ENCODE peak calls at places on chromosomes 1 and 21, in ten cellular contexts. C, N, W, D, J, Y, T, O, F and E are unnamed samples.

GRCh38 chr1:9388628-9389184 is 96.0 kb downstream of the SPSB1 start:
- DNase-seq in C (no peak), N (no peak), W (no peak), D (no peak), J (no peak), Y (no peak), T (no peak), O (peak; percentile 56), F (no peak), E (no peak)

GRCh38 chr1:12629521-12629956 is 11.5 kb upstream of the DHRS3 start:
- DNase-seq in C (no peak), N (no peak), W (no peak), D (no peak), J (no peak), Y (no peak), T (no peak), O (no peak), F (no peak), E (no peak)

GRCh38 chr1:208888376-208888775 is 644.2 kb upstream of the PLXNA2 start:
- DNase-seq in C (no peak), N (no peak), W (no peak), D (no peak), J (no peak), Y (no peak), T (no peak), O (peak; percentile 9), F (no peak), E (no peak)

GRCh38 chr1:162562452-162562828 is 918 bp downstream of the UAP1 start:
- DNase-seq in C (no peak), N (no peak), W (no peak), D (no peak), J (no peak), Y (no peak), T (no peak), O (peak; percentile 73), F (no peak), E (no peak)

GRCh38 chr1:224700915-224701531 is 84.9 kb downstream of the CNIH3 start:
- DNase-seq in C (no peak), N (peak; percentile 14), W (no peak), D (no peak), J (no peak), Y (no peak), T (no peak), O (no peak), F (no peak), E (no peak)

GRCh38 chr1:230230948-230231738 is 164.1 kb downstream of the GALNT2 start:
- DNase-seq in C (no peak), N (no peak), W (no peak), D (no peak), J (no peak), Y (no peak), T (no peak), O (no peak), F (no peak), E (no peak)

GRCh38 chr1:213484333-213484732 is 433.3 kb downstream of the RPS6KC1 start:
- DNase-seq in C (no peak), N (no peak), W (no peak), D (no peak), J (no peak), Y (no peak), T (no peak), O (no peak), F (no peak), E (no peak)

GRCh38 chr1:54069792-54070548 is 16.6 kb downstream of the TCEANC2 start:
- DNase-seq in C (no peak), N (no peak), W (no peak), D (no peak), J (no peak), Y (no peak), T (no peak), O (peak; percentile 52), F (no peak), E (no peak)

GRCh38 chr21:34812510-34813265 is 143.9 kb downstream of the CLIC6 start:
- DNase-seq in C (no peak), N (no peak), W (no peak), D (no peak), J (no peak), Y (no peak), T (no peak), O (peak; percentile 96), F (no peak), E (no peak)

GRCh38 chr1:229102741-229103480 is 168.0 kb upstream of the RAB4A start:
- DNase-seq in C (no peak), N (no peak), W (no peak), D (no peak), J (no peak), Y (no peak), T (no peak), O (no peak), F (no peak), E (no peak)

GRCh38 chr1:110633646-110634030 is 27.5 kb upstream of the KCNA2 start:
- DNase-seq in C (no peak), N (no peak), W (no peak), D (no peak), J (no peak), Y (no peak), T (no peak), O (no peak), F (no peak), E (no peak)

GRCh38 chr1:110631836-110632620 is 25.9 kb upstream of the KCNA2 start:
- DNase-seq in C (no peak), N (no peak), W (no peak), D (no peak), J (no peak), Y (no peak), T (no peak), O (no peak), F (no peak), E (no peak)

GRCh38 chr1:110634086-110634454 is 27.9 kb upstream of the KCNA2 start:
- DNase-seq in C (no peak), N (no peak), W (no peak), D (no peak), J (no peak), Y (no peak), T (no peak), O (no peak), F (no peak), E (no peak)

GRCh38 chr1:110628356-110629105 is 22.4 kb upstream of the KCNA2 start:
- DNase-seq in C (no peak), N (no peak), W (no peak), D (no peak), J (no peak), Y (no peak), T (no peak), O (no peak), F (no peak), E (no peak)

GRCh38 chr1:110630770-110631663 is 24.9 kb upstream of the KCNA2 start:
- DNase-seq in C (peak; percentile 83), N (peak; percentile 86), W (peak; percentile 70), D (no peak), J (peak; percentile 79), Y (peak; percentile 88), T (peak; percentile 83), O (peak; percentile 16), F (peak; percentile 83), E (peak; percentile 72)
- TF ChIP-seq CTCF in C (peak; percentile 85), N (peak; percentile 86), W (peak; percentile 63), D (peak; percentile 75), J (peak; percentile 63), Y (peak; percentile 75), T (peak; percentile 64), O (peak; percentile 88), F (peak; percentile 83), E (peak; percentile 82)

DNA sequence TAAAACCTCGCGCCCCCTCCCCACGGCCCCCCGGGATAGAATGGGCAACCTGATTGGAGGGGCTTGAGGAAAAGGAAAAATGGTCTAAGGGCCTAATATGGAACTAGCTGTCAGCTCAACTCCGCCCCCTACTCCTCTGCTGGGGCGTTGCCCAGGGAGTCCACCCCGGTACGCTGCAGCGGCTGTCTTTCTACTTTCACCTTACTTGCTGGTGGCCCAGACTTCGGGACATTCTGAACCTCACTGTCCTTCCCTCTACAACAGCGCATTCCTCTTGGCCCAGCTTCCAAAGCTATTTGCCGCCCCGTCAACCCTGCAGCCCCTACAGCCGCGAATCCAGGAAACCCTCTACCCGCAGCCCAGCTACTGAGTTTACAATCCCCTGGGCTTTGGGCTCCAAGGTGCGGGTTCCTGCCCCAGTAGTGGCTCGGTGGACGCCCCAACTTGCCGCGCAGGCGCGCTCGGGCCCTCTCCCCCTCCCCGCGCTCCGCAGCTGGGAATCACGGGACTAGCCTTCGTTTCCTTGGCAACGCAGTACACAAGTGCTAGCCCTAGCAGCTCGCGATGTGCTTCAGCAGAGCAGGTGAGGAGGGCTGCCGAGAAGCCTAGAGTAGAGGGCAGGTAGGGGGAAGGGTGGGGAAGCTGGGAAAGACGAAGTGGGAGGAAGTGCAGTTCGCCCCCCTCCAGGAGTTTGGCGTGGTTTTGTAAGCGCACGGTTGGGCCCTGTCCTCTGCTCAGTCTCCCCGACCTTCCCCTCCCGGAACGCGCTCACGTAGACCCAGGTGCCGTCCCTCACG is 55.6 kb downstream of the CHIA start:
- DNase-seq in C (peak; percentile 76), N (peak; percentile 89), W (peak; percentile 80), D (peak; percentile 31), J (peak; percentile 83), Y (peak; percentile 89), T (peak; percentile 93), O (peak; percentile 74), F (peak; percentile 87), E (peak; percentile 82)
- TF ChIP-seq CTCF in C (no peak), N (no peak), W (no peak), D (no peak), J (no peak), Y (no peak), T (no peak), O (peak; percentile 12), F (no peak), E (no peak)

GRCh38 chr21:37563641-37564340 is 197.2 kb downstream of the DYRK1A start:
- DNase-seq in C (peak; percentile 36), N (peak; percentile 50), W (peak; percentile 74), D (peak; percentile 84), J (peak; percentile 92), Y (peak; percentile 93), T (peak; percentile 92), O (peak; percentile 93), F (peak; percentile 87), E (peak; percentile 86)
- TF ChIP-seq CTCF in C (no peak), N (no peak), W (no peak), D (peak; percentile 55), J (peak; percentile 47), Y (peak; percentile 51), T (peak; percentile 11), O (peak; percentile 35), F (peak; percentile 15), E (no peak)

GRCh38 chr1:202121006-202121405 is 1.7 kb upstream of the GPR37L1 start:
- DNase-seq in C (no peak), N (no peak), W (no peak), D (no peak), J (no peak), Y (no peak), T (no peak), O (no peak), F (no peak), E (no peak)

GRCh38 chr1:202123336-202123813 is 658 bp downstream of the GPR37L1 start:
- DNase-seq in C (no peak), N (no peak), W (no peak), D (no peak), J (no peak), Y (no peak), T (no peak), O (no peak), F (no peak), E (no peak)

GRCh38 chr1:202124107-202124506 is 1.4 kb downstream of the GPR37L1 start:
- DNase-seq in C (no peak), N (no peak), W (no peak), D (no peak), J (no peak), Y (no peak), T (no peak), O (no peak), F (no peak), E (no peak)

GRCh38 chr1:202125611-202126010 is 2.9 kb downstream of the GPR37L1 start:
- DNase-seq in C (no peak), N (no peak), W (no peak), D (no peak), J (no peak), Y (no peak), T (no peak), O (no peak), F (no peak), E (no peak)

GRCh38 chr1:202122639-202123335 is at the start of gene GPR37L1:
- DNase-seq in C (peak; percentile 57), N (peak; percentile 66), W (no peak), D (no peak), J (peak; percentile 56), Y (no peak), T (peak; percentile 64), O (peak; percentile 32), F (no peak), E (no peak)
- TF ChIP-seq CTCF in C (peak; percentile 59), N (peak; percentile 31), W (no peak), D (peak; percentile 59), J (no peak), Y (no peak), T (peak; percentile 22), O (peak; percentile 63), F (no peak), E (no peak)